ENCODE peak calls at places on chromosomes 1 and 21, in eight cellular contexts. Q is HFF-Myc, B is adrenal gland, S is IMR-90, J is thoracic aorta, H is skeletal muscle cell, I is dorsolateral prefrontal cortex, U is heart left ventricle. D is an unnamed sample.

GRCh38 chr1:160576430-160576829 is 2.9 kb downstream of the CD84 start:
- DNase-seq in Q (no peak), B (no peak), S (no peak), J (no peak), H (no peak), I (no peak), U (no peak), D (no peak)

GRCh38 chr1:160629286-160630210 is 17.3 kb downstream of the SLAMF1 start:
- DNase-seq in Q (no peak), B (peak), S (no peak), J (no peak), H (no peak), I (no peak), U (peak), D (peak)

GRCh38 chr1:204147392-204148097 is 4.3 kb downstream of the ETNK2 start:
- DNase-seq in Q (no peak), B (no peak), S (no peak), J (no peak), H (no peak), I (no peak), U (no peak), D (no peak)

GRCh38 chr21:44364151-44365053 is 11.0 kb downstream of the TRPM2 start:
- DNase-seq in Q (no peak), B (no peak), S (no peak), J (no peak), H (no peak), I (peak), U (no peak), D (no peak)

GRCh38 chr1:196400478-196401453 is 207.5 kb downstream of the KCNT2 start:
- DNase-seq in Q (peak), B (peak), S (peak), J (no peak), H (peak), I (no peak), U (no peak), D (peak)

GRCh38 chr1:232521660-232522059 is 108.3 kb downstream of the SIPA1L2 start:
- DNase-seq in Q (no peak), B (no peak), S (no peak), J (no peak), H (no peak), I (no peak), U (no peak), D (no peak)

GRCh38 chr21:18244721-18245486 is at the start of gene CHODL:
- DNase-seq in Q (no peak), B (peak), S (no peak), J (no peak), H (no peak), I (no peak), U (peak), D (no peak)

GRCh38 chr21:28099296-28099695 is 893.4 kb downstream of the LTN1 start:
- DNase-seq in Q (no peak), B (peak), S (peak), J (no peak), H (peak), I (no peak), U (peak), D (peak)

GRCh38 chr21:17463441-17463840 is 49.4 kb upstream of the CXADR start:
- DNase-seq in Q (peak), B (peak), S (peak), J (no peak), H (peak), I (no peak), U (peak), D (no peak)

GRCh38 chr1:109931189-109931672 is 20.6 kb downstream of the CSF1 start:
- DNase-seq in Q (no peak), B (peak), S (peak), J (no peak), H (peak), I (no peak), U (peak), D (peak)

GRCh38 chr21:41653944-41654625 is 112.8 kb downstream of the RIPK4 start:
- DNase-seq in Q (no peak), B (no peak), S (peak), J (no peak), H (no peak), I (no peak), U (no peak), D (no peak)

GRCh38 chr1:26145041-26145959 is 13.6 kb upstream of the FAM110D start:
- DNase-seq in Q (no peak), B (peak), S (peak), J (no peak), H (peak), I (peak), U (peak), D (peak)

GRCh38 chr1:2556277-2557145 is at the start of gene TNFRSF14:
- DNase-seq in Q (no peak), B (peak), S (peak), J (no peak), H (no peak), I (no peak), U (peak), D (no peak)

GRCh38 chr1:206635080-206635982 is at the start of gene DYRK3:
- DNase-seq in Q (peak), B (peak), S (peak), J (peak), H (peak), I (peak), U (peak), D (peak)

GRCh38 chr21:24514081-24514733 is 1093.1 kb downstream of the MRPL39 start:
- DNase-seq in Q (no peak), B (no peak), S (peak), J (no peak), H (no peak), I (no peak), U (no peak), D (no peak)

GRCh38 chr21:46008893-46009635 is 27.5 kb downstream of the COL6A1 start:
- DNase-seq in Q (no peak), B (peak), S (no peak), J (no peak), H (no peak), I (no peak), U (no peak), D (no peak)

GRCh38 chr1:184930232-184930631 is 44.1 kb downstream of the NIBAN1 start:
- DNase-seq in Q (no peak), B (no peak), S (no peak), J (no peak), H (no peak), I (no peak), U (no peak), D (no peak)

GRCh38 chr1:31122779-31123178 is 57.3 kb upstream of the PUM1 start:
- DNase-seq in Q (no peak), B (no peak), S (peak), J (no peak), H (no peak), I (no peak), U (no peak), D (no peak)

GRCh38 chr1:115880981-115881672 is 40.2 kb upstream of the NHLH2 start:
- DNase-seq in Q (no peak), B (no peak), S (no peak), J (no peak), H (no peak), I (no peak), U (no peak), D (no peak)

GRCh38 chr1:183023601-183024351 is 556 bp downstream of the LAMC1 start:
- DNase-seq in Q (no peak), B (peak), S (peak), J (no peak), H (no peak), I (no peak), U (peak), D (peak)

GRCh38 chr1:84603941-84604830 is 29.9 kb upstream of the CTBS start:
- DNase-seq in Q (peak), B (peak), S (peak), J (peak), H (peak), I (no peak), U (no peak), D (peak)

GRCh38 chr1:111542187-111542586 is 38.8 kb upstream of the ADORA3 start:
- DNase-seq in Q (no peak), B (no peak), S (no peak), J (no peak), H (no peak), I (no peak), U (no peak), D (no peak)

GRCh38 chr1:228243093-228243492 is 35.2 kb downstream of the OBSCN start:
- DNase-seq in Q (no peak), B (no peak), S (no peak), J (no peak), H (no peak), I (no peak), U (no peak), D (no peak)

GRCh38 chr1:89762801-89763648 is 57.8 kb upstream of the LRRC8D start:
- DNase-seq in Q (peak), B (peak), S (peak), J (peak), H (no peak), I (peak), U (peak), D (peak)

GRCh38 chr1:199590708-199591107 is 436.8 kb upstream of the NR5A2 start:
- DNase-seq in Q (no peak), B (no peak), S (no peak), J (no peak), H (no peak), I (no peak), U (no peak), D (no peak)

GRCh38 chr21:39523930-39524329 is 72.2 kb downstream of the SH3BGR start:
- DNase-seq in Q (no peak), B (no peak), S (no peak), J (no peak), H (no peak), I (no peak), U (no peak), D (no peak)

GRCh38 chr1:56074357-56074717 is 505.0 kb downstream of the PLPP3 start:
- DNase-seq in Q (no peak), B (no peak), S (no peak), J (no peak), H (no peak), I (no peak), U (no peak), D (no peak)

GRCh38 chr1:33014464-33015170 is 22.1 kb downstream of the AK2 start:
- DNase-seq in Q (no peak), B (no peak), S (no peak), J (no peak), H (no peak), I (no peak), U (no peak), D (no peak)

GRCh38 chr1:223226271-223226670 is 83.2 kb upstream of the TLR5 start:
- DNase-seq in Q (no peak), B (no peak), S (no peak), J (no peak), H (no peak), I (no peak), U (no peak), D (no peak)

GRCh38 chr1:60281360-60281932 is 207.9 kb upstream of the C1orf87 start:
- DNase-seq in Q (peak), B (peak), S (peak), J (peak), H (peak), I (peak), U (peak), D (peak)

GRCh38 chr1:47823016-47823843 is 174.0 kb downstream of the TRABD2B start:
- DNase-seq in Q (no peak), B (no peak), S (no peak), J (no peak), H (no peak), I (no peak), U (peak), D (no peak)

GRCh38 chr1:237562247-237562823 is 328.4 kb downstream of the ZP4 start:
- DNase-seq in Q (peak), B (no peak), S (peak), J (no peak), H (peak), I (no peak), U (no peak), D (no peak)

GRCh38 chr1:171627020-171627419 is 5.0 kb downstream of the MYOCOS start:
- DNase-seq in Q (no peak), B (no peak), S (no peak), J (no peak), H (no peak), I (no peak), U (no peak), D (no peak)
- H3K4me3 ChIP-seq in Q (no peak), B (no peak), S (no peak), J (no peak), H (no peak), I (no peak), U (no peak), D (no peak)

DNA sequence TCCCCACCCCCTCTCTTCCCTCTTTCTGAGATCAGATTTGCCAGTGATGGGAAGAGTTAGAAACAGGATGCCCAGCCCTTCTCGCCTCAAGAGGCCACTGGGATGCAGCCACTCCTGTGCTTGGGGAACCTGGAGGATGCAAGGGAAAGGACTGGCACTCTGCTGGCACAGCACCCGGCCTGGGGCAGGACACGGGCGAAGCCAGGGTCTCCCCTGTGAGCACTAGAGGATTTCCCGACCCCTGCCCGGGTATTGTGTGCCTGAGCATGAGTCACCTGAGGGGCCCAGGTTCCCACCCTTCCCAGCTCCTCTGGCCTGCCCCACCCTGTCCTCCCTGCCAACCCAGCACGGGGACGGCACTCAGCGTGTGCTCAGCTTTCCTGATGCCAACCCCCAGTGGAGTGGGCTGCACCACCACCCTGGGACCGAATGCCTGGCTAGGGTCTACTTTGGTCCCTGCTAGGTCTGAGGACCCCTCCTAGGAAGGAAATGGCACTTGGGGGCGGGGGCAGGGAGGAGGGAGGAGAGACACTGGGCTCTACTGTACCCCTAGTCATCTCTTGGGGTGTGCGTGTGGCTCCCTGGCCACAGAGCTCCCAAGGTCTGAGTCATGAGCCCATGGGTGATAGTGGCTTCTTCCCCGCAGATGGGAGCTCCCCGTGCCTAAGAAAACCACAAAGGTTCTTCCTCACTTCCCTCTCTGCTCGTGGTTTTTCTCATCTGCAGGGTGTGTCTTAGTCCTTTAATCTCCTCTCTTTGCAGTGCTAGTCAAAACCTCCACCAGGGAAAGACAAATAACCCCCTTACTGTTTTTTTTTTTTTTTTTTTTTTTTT is 12.4 kb downstream of the LMNA start:
- DNase-seq in Q (peak), B (peak), S (peak), J (no peak), H (no peak), I (no peak), U (peak), D (no peak)
- H3K4me3 ChIP-seq in Q (peak), B (no peak), S (no peak), J (peak), H (peak), I (no peak), U (peak), D (peak)

DNA sequence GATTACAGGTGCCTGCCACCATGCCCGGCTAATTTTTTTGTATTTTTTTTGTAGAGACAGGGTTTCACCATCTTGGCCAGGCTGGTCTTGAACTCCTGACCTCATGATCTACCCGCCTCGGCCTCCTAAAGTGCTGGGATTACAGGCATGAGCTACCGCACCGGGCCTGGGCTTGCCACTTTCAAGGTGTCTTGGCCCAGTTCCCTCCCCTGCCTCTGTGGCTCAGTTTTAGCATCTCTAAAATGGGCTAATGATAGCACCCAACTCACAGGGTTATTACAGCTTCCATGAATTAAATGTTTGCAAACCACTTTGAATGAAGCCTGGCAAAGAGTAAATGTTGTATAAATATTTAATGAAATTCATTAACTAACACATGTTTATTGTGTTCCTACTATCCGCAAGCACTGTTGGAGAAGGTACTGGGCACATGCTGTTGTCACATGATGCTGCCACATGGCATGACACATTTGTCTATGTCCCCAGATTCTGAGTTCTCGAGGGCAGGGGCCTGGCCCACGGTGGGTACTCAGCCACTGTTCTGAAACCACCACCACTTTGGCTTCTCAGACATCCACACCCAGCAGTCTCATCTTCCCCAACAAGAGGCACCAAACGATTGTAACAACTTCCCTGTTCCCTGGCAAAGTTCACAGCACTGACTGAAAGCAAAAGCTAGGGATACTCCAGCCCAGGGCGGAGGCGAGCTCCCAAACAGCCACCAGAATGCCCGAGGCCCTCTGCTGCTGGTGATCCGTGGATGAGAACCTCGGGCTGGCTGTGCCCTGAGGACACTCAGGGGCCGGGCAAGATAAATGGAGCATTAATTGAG is 9.7 kb downstream of the IFFO2 start:
- DNase-seq in Q (no peak), B (no peak), S (no peak), J (no peak), H (no peak), I (no peak), U (no peak), D (no peak)
- H3K4me3 ChIP-seq in Q (no peak), B (no peak), S (no peak), J (no peak), H (no peak), I (no peak), U (no peak), D (no peak)

GRCh38 chr1:156813298-156813697 is 3.4 kb downstream of the SH2D2A start:
- DNase-seq in Q (no peak), B (no peak), S (no peak), J (no peak), H (no peak), I (no peak), U (no peak), D (no peak)
- H3K4me3 ChIP-seq in Q (peak), B (peak), S (no peak), J (peak), H (peak), I (peak), U (peak), D (peak)

DNA sequence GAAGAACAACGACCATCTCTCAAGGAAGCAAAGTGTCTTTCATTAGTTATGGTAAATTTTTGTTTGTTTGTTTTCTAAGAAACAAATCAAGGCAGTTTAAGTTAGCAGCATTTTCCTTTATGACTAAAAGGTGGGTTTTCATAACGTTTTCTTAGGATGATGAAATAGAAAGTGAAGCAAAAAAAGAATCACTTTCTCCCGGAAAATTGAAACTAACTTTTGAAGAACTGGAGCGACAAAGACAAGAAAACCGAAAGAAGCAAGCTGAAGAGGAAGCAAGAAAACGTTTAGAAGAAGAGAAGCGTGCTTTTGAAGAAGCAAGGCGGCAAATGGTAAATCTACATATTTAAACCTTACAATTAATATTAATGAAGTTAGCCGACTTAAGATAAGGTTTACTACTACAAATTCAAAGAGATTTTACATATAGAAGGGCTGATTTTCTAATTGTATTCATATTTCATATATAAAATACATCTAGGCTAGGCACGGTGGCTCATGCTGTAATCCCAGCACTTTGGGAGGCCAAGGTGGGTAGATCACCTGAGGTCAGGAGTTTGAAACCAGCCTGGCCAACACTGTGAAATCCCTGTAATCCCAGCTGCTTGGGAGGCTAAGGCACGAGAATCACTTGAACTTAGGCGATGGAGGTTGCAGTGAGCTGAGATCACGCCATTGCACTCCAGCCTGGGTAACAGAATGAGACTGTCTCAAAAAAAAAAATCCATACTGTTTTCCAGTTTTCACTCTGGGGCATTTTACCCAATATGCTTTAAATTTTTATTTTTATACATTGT is 38.3 kb downstream of the NEXN start:
- DNase-seq in Q (no peak), B (no peak), S (no peak), J (no peak), H (no peak), I (no peak), U (no peak), D (no peak)
- H3K4me3 ChIP-seq in Q (no peak), B (no peak), S (no peak), J (peak), H (no peak), I (no peak), U (peak), D (no peak)

GRCh38 chr1:41660570-41661427 is 176.3 kb upstream of the EDN2 start:
- DNase-seq in Q (no peak), B (no peak), S (no peak), J (no peak), H (no peak), I (no peak), U (no peak), D (no peak)
- H3K4me3 ChIP-seq in Q (peak), B (no peak), S (peak), J (peak), H (peak), I (peak), U (peak), D (peak)

GRCh38 chr1:19484338-19484792 is 974 bp downstream of the CAPZB start:
- DNase-seq in Q (no peak), B (peak), S (no peak), J (no peak), H (no peak), I (no peak), U (no peak), D (no peak)

GRCh38 chr1:19484793-19485361 is 462 bp downstream of the CAPZB start:
- DNase-seq in Q (no peak), B (peak), S (no peak), J (no peak), H (no peak), I (peak), U (no peak), D (no peak)

GRCh38 chr1:19481826-19482398 is 3.4 kb downstream of the CAPZB start:
- DNase-seq in Q (no peak), B (no peak), S (no peak), J (no peak), H (no peak), I (no peak), U (no peak), D (no peak)

GRCh38 chr1:19483261-19483660 is 2.1 kb downstream of the CAPZB start:
- DNase-seq in Q (no peak), B (no peak), S (no peak), J (no peak), H (no peak), I (no peak), U (no peak), D (no peak)

GRCh38 chr1:19483691-19484090 is 1.6 kb downstream of the CAPZB start:
- DNase-seq in Q (no peak), B (no peak), S (no peak), J (no peak), H (no peak), I (no peak), U (no peak), D (no peak)
- H3K4me3 ChIP-seq in Q (peak), B (no peak), S (peak), J (peak), H (peak), I (peak), U (peak), D (peak)

D was measured in gastrocnemius medialis.